ENCODE peak calls at places on chromosomes 3 and 15, in six cellular contexts. N is right cardiac atrium; E is activated CD8-positive, alpha-beta memory T cell treated with anti-CD3 and anti-CD28 coated beads, Interleukin-2, amount 50 U/mL, for 48 hours; T is transverse colon; S is astrocyte of the spinal cord; J is globus pallidus. L is an unnamed sample.

GRCh38 chr3:63763156-63763555 is 55.9 kb upstream of the C3orf49 start:
- DNase-seq in N (no peak), E (no peak), T (no peak), S (peak), J (no peak), L (no peak)

GRCh38 chr15:84981711-84982300 is at the start of gene PDE8A:
- DNase-seq in N (peak), E (peak), T (peak), S (no peak), J (no peak), L (no peak)

GRCh38 chr3:111473550-111473949 is 68.4 kb upstream of the CD96 start:
- DNase-seq in N (no peak), E (no peak), T (no peak), S (no peak), J (no peak), L (no peak)

GRCh38 chr3:127525373-127525772 is 65.2 kb downstream of the TPRA1 start:
- DNase-seq in N (no peak), E (no peak), T (no peak), S (peak), J (no peak), L (no peak)

GRCh38 chr15:68421798-68422402 is 10.1 kb downstream of the ITGA11 start:
- DNase-seq in N (no peak), E (no peak), T (no peak), S (peak), J (no peak), L (no peak)

GRCh38 chr15:60918234-60918964 is 310.7 kb downstream of the RORA start:
- DNase-seq in N (no peak), E (no peak), T (peak), S (no peak), J (no peak), L (no peak)

GRCh38 chr3:4320453-4320852 is 17.3 kb downstream of the SETMAR start:
- DNase-seq in N (no peak), E (no peak), T (no peak), S (no peak), J (no peak), L (no peak)

GRCh38 chr3:168881804-168882203 is 781.7 kb downstream of the MECOM start:
- DNase-seq in N (no peak), E (no peak), T (no peak), S (no peak), J (no peak), L (no peak)

GRCh38 chr3:100089802-100090668 is 24.3 kb downstream of the FILIP1L start:
- DNase-seq in N (no peak), E (no peak), T (no peak), S (peak), J (no peak), L (no peak)

GRCh38 chr3:105584351-105584790 is 217.7 kb downstream of the ALCAM start:
- DNase-seq in N (no peak), E (no peak), T (no peak), S (no peak), J (no peak), L (no peak)

GRCh38 chr15:49468440-49468839 is 45.4 kb downstream of the FGF7 start:
- DNase-seq in N (no peak), E (no peak), T (no peak), S (peak), J (no peak), L (no peak)

GRCh38 chr3:43783987-43784639 is 93.4 kb downstream of the ABHD5 start:
- DNase-seq in N (no peak), E (no peak), T (peak), S (no peak), J (no peak), L (no peak)

GRCh38 chr15:58066042-58066867 is 744 bp upstream of the ALDH1A2 start:
- DNase-seq in N (peak), E (peak), T (peak), S (peak), J (peak), L (peak)

GRCh38 chr15:60006203-60006782 is 2.2 kb downstream of the FOXB1 start:
- DNase-seq in N (peak), E (peak), T (peak), S (no peak), J (no peak), L (peak)

GRCh38 chr3:132034097-132034485 is 723 bp downstream of the CPNE4 start:
- DNase-seq in N (no peak), E (no peak), T (no peak), S (no peak), J (no peak), L (no peak)

GRCh38 chr3:160928183-160928718 is 172.2 kb downstream of the PPM1L start:
- DNase-seq in N (no peak), E (no peak), T (no peak), S (no peak), J (no peak), L (no peak)

GRCh38 chr3:161689699-161690098 is 193.1 kb downstream of the OTOL1 start:
- DNase-seq in N (no peak), E (no peak), T (no peak), S (no peak), J (no peak), L (no peak)

GRCh38 chr3:42079701-42080323 is 11.3 kb upstream of the TRAK1 start:
- DNase-seq in N (no peak), E (no peak), T (peak), S (no peak), J (no peak), L (peak)

GRCh38 chr3:110237091-110237615 is 834.5 kb upstream of the NECTIN3 start:
- DNase-seq in N (no peak), E (no peak), T (no peak), S (no peak), J (no peak), L (no peak)

GRCh38 chr15:55915221-55915620 is 78.2 kb downstream of the NEDD4 start:
- DNase-seq in N (no peak), E (no peak), T (no peak), S (peak), J (no peak), L (no peak)

GRCh38 chr3:124766113-124767095 is 36.2 kb downstream of the UMPS start:
- DNase-seq in N (no peak), E (no peak), T (no peak), S (no peak), J (no peak), L (no peak)

GRCh38 chr3:83251490-83251889 is 1490.0 kb upstream of the GBE1 start:
- DNase-seq in N (no peak), E (no peak), T (no peak), S (no peak), J (no peak), L (no peak)

GRCh38 chr3:5056005-5056391 is 66.1 kb upstream of the ARL8B start:
- DNase-seq in N (no peak), E (no peak), T (no peak), S (no peak), J (no peak), L (no peak)

GRCh38 chr3:119937229-119937628 is 155.3 kb downstream of the NR1I2 start:
- DNase-seq in N (no peak), E (peak), T (no peak), S (peak), J (no peak), L (no peak)

GRCh38 chr15:71447328-71448250 is 332.3 kb downstream of the THSD4 start:
- DNase-seq in N (no peak), E (no peak), T (no peak), S (peak), J (no peak), L (no peak)

GRCh38 chr15:59892995-59893394 is 111.1 kb upstream of the FOXB1 start:
- DNase-seq in N (no peak), E (no peak), T (no peak), S (peak), J (no peak), L (no peak)

GRCh38 chr3:122169911-122170310 is 13.6 kb upstream of the CASR start:
- DNase-seq in N (no peak), E (no peak), T (no peak), S (no peak), J (no peak), L (no peak)

GRCh38 chr3:40306336-40306735 is 3.2 kb upstream of the EIF1B start:
- DNase-seq in N (no peak), E (no peak), T (no peak), S (peak), J (no peak), L (no peak)

L was measured in colonic mucosa.